ENCODE peak calls at places on chromosomes 11 and 22, in four cellular contexts. One of them, this sample, is unnamed.

GRCh38 chr11:35029979-35030378 is 109.0 kb upstream of the CD44 start:
- DNase-seq in right lobe of liver: no peak
- DNase-seq in BJ: no peak
- DNase-seq in CD4-positive, alpha-beta memory T cell: no peak
- DNase-seq in this sample: peak

GRCh38 chr11:125274774-125275173 is 110.2 kb downstream of the PKNOX2 start:
- DNase-seq in CD4-positive, alpha-beta memory T cell: no peak
- DNase-seq in right lobe of liver: no peak
- DNase-seq in BJ: no peak
- DNase-seq in this sample: no peak

GRCh38 chr11:59756496-59756840 is 1.3 kb downstream of the STX3 start:
- DNase-seq in right lobe of liver: no peak
- DNase-seq in CD4-positive, alpha-beta memory T cell: no peak
- DNase-seq in BJ: no peak
- DNase-seq in this sample: no peak

GRCh38 chr22:43435851-43436535 is 24.2 kb downstream of the MPPED1 start:
- DNase-seq in right lobe of liver: peak
- DNase-seq in CD4-positive, alpha-beta memory T cell: no peak
- DNase-seq in BJ: no peak
- DNase-seq in this sample: no peak

GRCh38 chr22:46104170-46104880 is 46.0 kb upstream of the PPARA start:
- DNase-seq in right lobe of liver: no peak
- DNase-seq in BJ: no peak
- DNase-seq in CD4-positive, alpha-beta memory T cell: no peak
- DNase-seq in this sample: no peak

GRCh38 chr11:65429724-65430405 is 7.3 kb downstream of the NEAT1 start:
- DNase-seq in right lobe of liver: peak
- DNase-seq in CD4-positive, alpha-beta memory T cell: peak
- DNase-seq in BJ: no peak
- DNase-seq in this sample: no peak

GRCh38 chr11:43784866-43785265 is 95.8 kb upstream of the ALKBH3 start:
- DNase-seq in CD4-positive, alpha-beta memory T cell: no peak
- DNase-seq in BJ: peak
- DNase-seq in right lobe of liver: no peak
- DNase-seq in this sample: no peak

GRCh38 chr11:61587951-61588695 is 7.2 kb upstream of the SYT7 start:
- DNase-seq in BJ: no peak
- DNase-seq in right lobe of liver: peak
- DNase-seq in CD4-positive, alpha-beta memory T cell: peak
- DNase-seq in this sample: no peak

This sample was measured in natural killer cell treated with Interleukin-12 subunit alpha and Interleukin-12 subunit beta and Interleukin-15 and Interleukin-18, amount 100 ng/mL, for 72 hours.